ENCODE peak calls at places on chromosomes 12 and 14, in four cellular contexts. Q is left lung; W is CD4-positive, CD25-positive, alpha-beta regulatory T cell; Z is transverse colon. F is an unnamed sample. For H3K4me1 and H3K9me3, the result is how much of the 10 kb centered on the place peaks cover.

GRCh38 chr12:120818416-120818815 is 85.7 kb downstream of the SPPL3 start:
- DNase-seq in Q (no peak), W (no peak), Z (no peak), F (no peak)

GRCh38 chr14:48536318-48536717 is 860.9 kb upstream of the MDGA2 start:
- DNase-seq in W (no peak), Q (no peak), Z (no peak), F (peak)

GRCh38 chr14:22472935-22473854 is 115.8 kb downstream of the DAD1 start:
- DNase-seq in Z (peak), W (no peak), Q (no peak), F (peak)

GRCh38 chr12:60279224-60279623 is 683.4 kb downstream of the SLC16A7 start:
- DNase-seq in Z (no peak), W (no peak), Q (no peak), F (no peak)

GRCh38 chr12:113862570-113863454 is 103.3 kb downstream of the RBM19 start:
- DNase-seq in Q (no peak), Z (no peak), W (no peak), F (no peak)

GRCh38 chr12:123384994-123385376 is 1.1 kb downstream of the KMT5A start:
- DNase-seq in Z (no peak), W (no peak), Q (no peak), F (no peak)

GRCh38 chr12:52555577-52555976 is 2.6 kb upstream of the KRT71 start:
- DNase-seq in Q (no peak), Z (no peak), W (no peak), F (no peak)

GRCh38 chr14:60094306-60094897 is 2.7 kb downstream of the PCNX4 start:
- DNase-seq in Q (no peak), Z (no peak), W (no peak), F (peak)

GRCh38 chr12:127174881-127175280 is 1092.1 kb upstream of the TMEM132C start:
- DNase-seq in Z (no peak), Q (no peak), W (no peak), F (no peak)

GRCh38 chr14:50631408-50631821 is 36.7 kb downstream of the SAV1 start:
- DNase-seq in W (no peak), Z (no peak), Q (no peak), F (no peak)

GRCh38 chr14:59333668-59334067 is 131.5 kb downstream of the GPR135 start:
- DNase-seq in Z (no peak), W (no peak), Q (no peak), F (peak)

GRCh38 chr14:36942522-36943245 is 229.7 kb downstream of the SLC25A21 start:
- DNase-seq in W (no peak), Q (no peak), Z (no peak), F (no peak)

GRCh38 chr12:108146035-108146893 is 17.2 kb downstream of the WSCD2 start:
- DNase-seq in Q (no peak), Z (no peak), W (no peak), F (no peak)

GRCh38 chr12:77594386-77594785 is 236.3 kb upstream of the NAV3 start:
- DNase-seq in Z (no peak), W (no peak), Q (no peak), F (no peak)

GRCh38 chr12:29572938-29573337 is 75.5 kb upstream of the OVCH1 start:
- DNase-seq in Q (no peak), W (no peak), Z (no peak), F (no peak)

GRCh38 chr12:127479256-127479655 is 787.7 kb upstream of the TMEM132C start:
- DNase-seq in Q (no peak), Z (no peak), W (no peak), F (no peak)

GRCh38 chr14:101495827-101496778 is 65.2 kb upstream of the DIO3 start:
- DNase-seq in W (no peak), Z (peak), Q (peak), F (peak)

GRCh38 chr14:103528512-103529382 is at the start of gene TRMT61A:
- DNase-seq in Q (peak), Z (peak), W (peak), F (peak)
- H3K4me1 ChIP-seq in Q (half or more), Z (under half), W (under half), F (half or more)

GRCh38 chr12:38253778-38254177 is 62.8 kb upstream of the ALG10B start:
- DNase-seq in Z (no peak), Q (no peak), W (no peak), F (no peak)
- H3K9me3 ChIP-seq in Z (under half), Q (under half), W (under half), F (under half)

GRCh38 chr12:6363010-6363329 is 12.4 kb downstream of the SCNN1A start:
- DNase-seq in Q (no peak), Z (no peak), W (no peak), F (no peak)
- H3K4me1 ChIP-seq in Q (half or more), Z (under half), W (under half), F (under half)

GRCh38 chr14:75888933-75889332 is 92.9 kb downstream of the TGFB3 start:
- DNase-seq in Q (no peak), W (no peak), Z (no peak), F (no peak)
- H3K9me3 ChIP-seq in Q (under half), W (under half), Z (under half), F (under half)

DNA sequence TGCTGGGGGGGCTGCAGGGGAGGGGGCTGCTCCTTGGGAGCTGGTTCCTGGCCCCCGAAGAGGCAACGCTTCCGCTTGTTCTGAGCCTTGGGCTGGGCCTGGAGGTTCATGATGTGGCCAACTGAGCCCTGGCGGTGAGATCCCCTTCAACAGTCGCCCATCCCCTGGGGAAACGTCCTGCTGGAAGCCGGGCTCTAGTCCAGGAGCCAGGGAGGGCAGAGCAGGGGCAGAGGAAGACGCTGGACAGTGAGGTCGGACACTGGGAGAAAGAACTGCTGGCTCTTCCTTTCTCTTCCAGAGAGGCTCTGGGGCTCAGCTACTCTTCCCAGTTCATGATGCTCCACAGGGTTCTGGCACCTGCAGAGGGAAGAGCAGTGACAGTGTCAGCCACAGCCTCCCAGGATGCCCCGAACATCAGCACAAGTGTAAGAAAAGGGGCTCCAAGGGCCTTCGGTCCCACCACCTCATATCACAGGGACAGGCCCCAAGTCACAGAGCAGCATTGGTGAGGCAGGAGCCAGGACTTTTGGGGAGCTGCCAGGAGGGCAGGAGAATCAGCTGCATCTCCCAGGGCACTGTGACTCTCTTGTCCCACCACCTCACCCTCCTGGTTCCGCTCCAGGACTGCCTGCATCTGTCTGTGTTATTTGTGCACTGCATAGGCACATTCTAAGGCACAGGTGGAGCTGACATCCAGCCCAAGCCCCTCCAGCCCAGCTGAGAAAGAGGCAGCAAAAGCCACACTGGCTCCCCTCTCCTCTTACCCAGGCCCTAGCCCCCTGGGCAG is 25.9 kb upstream of the PNMA1 start:
- DNase-seq in Z (no peak), W (no peak), Q (no peak), F (no peak)
- H3K4me1 ChIP-seq in Z (half or more), W (half or more), Q (half or more), F (half or more)

GRCh38 chr12:132942611-132943010 is 13.5 kb downstream of the ZNF605 start:
- DNase-seq in Q (no peak), W (no peak), Z (no peak), F (no peak)
- H3K9me3 ChIP-seq in Q (under half), W (under half), Z (under half), F (under half)

DNA sequence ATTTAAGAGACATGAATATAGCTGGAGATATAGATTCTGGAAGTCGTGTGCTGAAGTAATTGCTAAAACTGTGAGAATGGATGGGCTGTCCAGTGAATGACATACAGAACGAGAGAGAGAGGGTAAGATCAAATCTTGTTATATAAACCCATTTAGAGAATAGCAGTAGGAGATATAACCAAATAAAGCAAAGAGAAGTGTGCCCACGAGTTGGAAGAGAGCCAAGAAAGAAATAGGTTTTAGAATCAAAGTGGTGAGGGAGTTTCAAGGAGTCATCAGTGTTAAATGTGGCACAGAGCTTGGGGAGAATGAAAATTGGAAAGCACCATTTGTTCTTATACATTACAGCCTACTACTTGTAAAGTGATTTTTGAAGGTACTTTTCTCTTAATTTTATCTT is 19.2 kb downstream of the TOGARAM1 start:
- DNase-seq in W (no peak), Z (no peak), Q (no peak), F (no peak)
- H3K4me1 ChIP-seq in W (under half), Z (under half), Q (under half), F (under half)

DNA sequence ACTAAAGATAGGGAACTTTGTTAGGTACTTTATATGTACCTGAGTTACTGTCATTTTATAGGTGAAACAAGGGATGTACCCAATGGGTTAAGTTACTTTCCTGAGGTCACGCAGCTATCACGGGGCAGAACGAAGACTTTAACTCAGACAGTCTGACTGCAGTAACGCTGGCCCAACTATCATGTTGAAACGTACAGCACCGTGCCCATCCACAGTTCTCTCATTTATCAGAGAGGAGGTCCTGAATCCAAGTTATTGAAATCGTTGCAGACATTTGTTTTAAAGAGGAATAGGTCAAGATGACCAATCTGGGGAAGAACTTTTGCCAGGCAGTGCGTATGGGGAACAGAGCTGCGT is 587 bp upstream of the C12orf75 start:
- DNase-seq in Z (no peak), W (peak), Q (no peak), F (no peak)
- H3K9me3 ChIP-seq in Z (under half), W (under half), Q (under half), F (under half)

F was measured in Caco-2.